ENCODE peak calls at places on chromosomes 6 and 20, in four cellular contexts. One of them, this sample, is unnamed.

GRCh38 chr6:158521759-158522158 is 38.1 kb upstream of the TMEM181 start:
- DNase-seq in H1: no peak
- DNase-seq in K562: no peak
- DNase-seq in HepG2: no peak
- DNase-seq in this sample: no peak

GRCh38 chr20:37872161-37872560 is 30.8 kb upstream of the VSTM2L start:
- DNase-seq in H1: no peak
- DNase-seq in K562: no peak
- DNase-seq in HepG2: no peak
- DNase-seq in this sample: no peak

GRCh38 chr20:38970302-38970701 is 8.2 kb downstream of the DHX35 start:
- DNase-seq in H1: no peak
- DNase-seq in K562: no peak
- DNase-seq in HepG2: no peak
- DNase-seq in this sample: no peak

GRCh38 chr6:111692327-111693164 is 86.9 kb upstream of the TRAF3IP2 start:
- DNase-seq in H1: no peak
- DNase-seq in K562: no peak
- DNase-seq in HepG2: peak
- DNase-seq in this sample: no peak

GRCh38 chr6:78157606-78158005 is 504.8 kb downstream of the MEI4 start:
- DNase-seq in H1: no peak
- DNase-seq in K562: no peak
- DNase-seq in HepG2: no peak
- DNase-seq in this sample: no peak

GRCh38 chr6:156719720-156720563 is 57.2 kb upstream of the ARID1B start:
- DNase-seq in H1: peak
- DNase-seq in K562: peak
- DNase-seq in HepG2: peak
- DNase-seq in this sample: peak

GRCh38 chr6:63458480-63459115 is 113.7 kb upstream of the LOC128125822 start:
- DNase-seq in H1: no peak
- DNase-seq in K562: no peak
- DNase-seq in HepG2: peak
- DNase-seq in this sample: peak

GRCh38 chr6:139540276-139540675 is 165.8 kb upstream of the CITED2 start:
- DNase-seq in H1: no peak
- DNase-seq in K562: no peak
- DNase-seq in HepG2: no peak
- DNase-seq in this sample: peak

GRCh38 chr6:118588626-118589025 is 40.5 kb downstream of the PLN start:
- DNase-seq in H1: no peak
- DNase-seq in K562: no peak
- DNase-seq in HepG2: no peak
- DNase-seq in this sample: no peak

GRCh38 chr6:39911513-39912125 is 22.6 kb downstream of the MOCS1 start:
- DNase-seq in H1: no peak
- DNase-seq in K562: no peak
- DNase-seq in HepG2: no peak
- DNase-seq in this sample: no peak

GRCh38 chr6:158500016-158500735 is 59.7 kb upstream of the TMEM181 start:
- DNase-seq in H1: no peak
- DNase-seq in K562: no peak
- DNase-seq in HepG2: no peak
- DNase-seq in this sample: no peak

GRCh38 chr6:110635096-110635495 is 158.7 kb upstream of the SLC22A16 start:
- DNase-seq in H1: no peak
- DNase-seq in K562: no peak
- DNase-seq in HepG2: no peak
- DNase-seq in this sample: no peak

GRCh38 chr20:47574616-47575401 is 73.1 kb downstream of the NCOA3 start:
- DNase-seq in H1: no peak
- DNase-seq in K562: no peak
- DNase-seq in HepG2: no peak
- DNase-seq in this sample: no peak

GRCh38 chr20:36969478-36970186 is 18.1 kb upstream of the SAMHD1 start:
- DNase-seq in H1: no peak
- DNase-seq in K562: no peak
- DNase-seq in HepG2: peak
- DNase-seq in this sample: no peak

GRCh38 chr6:166507380-166507779 is 79.1 kb downstream of the RAMACL start:
- DNase-seq in H1: no peak
- DNase-seq in K562: no peak
- DNase-seq in HepG2: no peak
- DNase-seq in this sample: no peak

GRCh38 chr20:54154439-54154838 is 19.3 kb downstream of the CYP24A1 start:
- DNase-seq in H1: no peak
- DNase-seq in K562: no peak
- DNase-seq in HepG2: no peak
- DNase-seq in this sample: no peak

GRCh38 chr20:14919473-14920157 is 582.2 kb upstream of the FLRT3 start:
- DNase-seq in H1: peak
- DNase-seq in K562: no peak
- DNase-seq in HepG2: no peak
- DNase-seq in this sample: no peak

GRCh38 chr6:39901670-39902069 is 32.6 kb downstream of the MOCS1 start:
- DNase-seq in H1: no peak
- DNase-seq in K562: no peak
- DNase-seq in HepG2: no peak
- DNase-seq in this sample: no peak

GRCh38 chr6:159701413-159701999 is 8.5 kb upstream of the SOD2 start:
- DNase-seq in H1: no peak
- DNase-seq in K562: no peak
- DNase-seq in HepG2: peak
- DNase-seq in this sample: no peak

DNA sequence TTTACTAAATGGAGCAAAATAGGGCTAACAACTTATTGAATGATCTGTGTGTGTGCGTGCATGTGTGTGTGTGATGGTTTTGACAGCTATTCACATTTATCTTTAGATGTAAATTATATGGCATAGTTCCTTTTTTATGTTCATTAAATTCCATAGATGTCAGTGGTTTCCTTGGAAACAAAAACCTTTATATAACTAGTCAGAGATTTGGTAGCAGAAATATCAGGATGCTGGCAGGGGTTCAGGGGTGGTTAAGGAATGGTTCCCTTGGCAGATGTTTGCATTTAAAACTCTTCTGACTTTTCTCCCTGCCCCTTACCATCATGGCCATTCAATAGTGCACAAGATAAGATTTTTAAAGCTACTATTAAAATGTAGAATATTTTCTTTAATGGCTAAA is 256.6 kb downstream of the PLCB1 start:
- DNase-seq in H1: no peak
- DNase-seq in K562: no peak
- DNase-seq in HepG2: no peak
- DNase-seq in this sample: no peak
- TF ChIP-seq HDAC6 in H1: no peak
- TF ChIP-seq HDAC6 in K562: no peak
- TF ChIP-seq HDAC6 in HepG2: no peak
- TF ChIP-seq HDAC6 in this sample: no peak

GRCh38 chr6:34322732-34323131 is 69.7 kb downstream of the NUDT3 start:
- DNase-seq in H1: no peak
- DNase-seq in K562: no peak
- DNase-seq in HepG2: no peak
- DNase-seq in this sample: no peak
- TF ChIP-seq HDAC6 in H1: no peak
- TF ChIP-seq HDAC6 in K562: no peak
- TF ChIP-seq HDAC6 in HepG2: no peak
- TF ChIP-seq HDAC6 in this sample: no peak

GRCh38 chr20:59709636-59710035 is 105.3 kb downstream of the PHACTR3 start:
- DNase-seq in H1: no peak
- DNase-seq in K562: no peak
- DNase-seq in HepG2: no peak
- DNase-seq in this sample: no peak

GRCh38 chr20:59703046-59703445 is 98.7 kb downstream of the PHACTR3 start:
- DNase-seq in H1: no peak
- DNase-seq in K562: no peak
- DNase-seq in HepG2: no peak
- DNase-seq in this sample: no peak

GRCh38 chr20:59706106-59706693 is 101.9 kb downstream of the PHACTR3 start:
- DNase-seq in H1: no peak
- DNase-seq in K562: no peak
- DNase-seq in HepG2: no peak
- DNase-seq in this sample: no peak

GRCh38 chr20:59705651-59706101 is 101.3 kb downstream of the PHACTR3 start:
- DNase-seq in H1: no peak
- DNase-seq in K562: no peak
- DNase-seq in HepG2: no peak
- DNase-seq in this sample: no peak

DNA sequence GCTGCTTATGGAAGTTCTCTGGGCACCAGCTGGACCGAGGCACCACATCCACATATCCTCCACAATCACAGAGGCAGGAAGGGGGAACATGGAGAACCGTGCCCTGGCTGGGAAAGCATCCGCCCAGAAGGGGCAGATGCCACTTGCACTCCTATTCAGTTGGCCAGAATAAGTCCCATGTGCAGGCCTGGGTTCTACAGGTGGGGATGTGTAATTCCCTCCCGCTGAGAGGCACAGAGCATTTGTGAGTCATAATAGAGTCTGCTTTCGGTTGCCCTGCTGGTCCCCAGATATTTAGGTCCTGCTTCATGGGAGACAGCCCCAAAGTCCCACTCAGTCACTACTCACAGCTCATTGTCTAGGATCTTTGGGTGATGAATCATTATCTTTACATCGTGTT is 104.0 kb downstream of the PHACTR3 start:
- DNase-seq in H1: no peak
- DNase-seq in K562: no peak
- DNase-seq in HepG2: no peak
- DNase-seq in this sample: no peak
- TF ChIP-seq HDAC6 in H1: no peak
- TF ChIP-seq HDAC6 in K562: no peak
- TF ChIP-seq HDAC6 in HepG2: no peak
- TF ChIP-seq HDAC6 in this sample: no peak

GRCh38 chr6:163098827-163099469 is 315.6 kb upstream of the QKI start:
- DNase-seq in H1: no peak
- DNase-seq in K562: no peak
- DNase-seq in HepG2: no peak
- DNase-seq in this sample: no peak
- TF ChIP-seq HDAC6 in H1: no peak
- TF ChIP-seq HDAC6 in K562: no peak
- TF ChIP-seq HDAC6 in HepG2: no peak
- TF ChIP-seq HDAC6 in this sample: no peak

DNA sequence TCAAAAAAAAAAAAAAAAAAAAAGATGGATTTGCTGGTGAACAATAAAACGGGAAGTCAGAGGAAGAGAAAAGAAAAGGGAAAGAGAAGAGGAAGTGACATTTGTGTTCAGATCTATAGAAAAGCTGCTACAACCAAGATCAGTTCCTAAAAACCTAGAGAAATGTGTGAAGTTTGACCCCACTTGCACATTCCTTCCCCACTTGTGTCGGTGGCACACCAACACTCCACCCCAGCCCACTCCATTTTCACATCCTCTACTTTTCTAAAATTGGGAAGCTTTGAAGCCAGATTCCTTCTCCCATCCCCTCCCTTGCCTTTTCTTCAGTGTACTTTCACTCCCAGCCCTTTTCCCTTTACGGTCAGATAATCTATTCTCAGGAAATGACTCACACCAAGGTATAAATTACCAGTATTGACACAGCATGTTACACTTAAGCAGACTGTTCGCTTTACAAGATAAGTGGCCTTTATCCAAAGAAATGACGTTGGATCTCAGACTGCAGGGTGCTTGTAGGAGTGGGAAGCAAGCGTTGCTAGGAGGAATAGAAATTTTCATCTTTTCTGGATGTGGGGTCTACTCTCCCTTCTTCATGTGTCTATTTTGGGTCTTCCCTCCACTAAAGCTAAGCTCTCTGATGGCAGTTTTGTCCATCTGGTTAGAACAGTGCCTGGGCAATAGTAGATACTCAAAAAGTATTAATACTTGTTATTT is 92.5 kb upstream of the ADGRF1 start:
- DNase-seq in H1: no peak
- DNase-seq in K562: peak
- DNase-seq in HepG2: peak
- DNase-seq in this sample: no peak
- TF ChIP-seq HDAC6 in H1: no peak
- TF ChIP-seq HDAC6 in K562: no peak
- TF ChIP-seq HDAC6 in HepG2: no peak
- TF ChIP-seq HDAC6 in this sample: no peak

DNA sequence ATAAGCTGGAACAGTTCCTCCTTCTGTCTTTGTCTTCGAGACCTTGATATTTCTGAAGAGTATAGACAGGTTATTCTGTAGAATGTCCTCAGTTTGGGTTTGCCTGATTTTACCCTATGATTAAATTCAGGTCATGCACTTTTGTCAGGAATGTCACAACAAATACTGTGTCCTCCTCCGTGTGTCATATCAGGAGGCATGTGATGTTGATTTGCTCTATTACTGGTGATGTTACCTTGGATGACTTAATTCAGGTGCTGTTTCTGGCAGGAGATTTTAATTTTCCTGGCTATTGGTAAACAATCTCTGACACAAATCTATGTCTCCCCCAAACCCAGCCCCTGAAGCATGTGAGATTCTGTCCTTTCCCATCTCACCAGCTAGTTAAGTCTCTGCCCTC is 33.3 kb upstream of the CHMP4B start:
- DNase-seq in H1: no peak
- DNase-seq in K562: no peak
- DNase-seq in HepG2: no peak
- DNase-seq in this sample: no peak
- TF ChIP-seq HDAC6 in H1: no peak
- TF ChIP-seq HDAC6 in K562: no peak
- TF ChIP-seq HDAC6 in HepG2: no peak
- TF ChIP-seq HDAC6 in this sample: no peak

GRCh38 chr6:144580039-144580438 is 294.9 kb downstream of the UTRN start:
- DNase-seq in H1: no peak
- DNase-seq in K562: no peak
- DNase-seq in HepG2: no peak
- DNase-seq in this sample: no peak
- TF ChIP-seq HDAC6 in H1: no peak
- TF ChIP-seq HDAC6 in K562: no peak
- TF ChIP-seq HDAC6 in HepG2: no peak
- TF ChIP-seq HDAC6 in this sample: no peak

This sample was measured in GM12878.